ENCODE peak calls at places on chromosomes 3 and 15, in four cellular contexts. One of them, this sample, is unnamed.
A peak's percentile ranks its signal among the peaks of the same experiment; 100 is the strongest.

GRCh38 chr3:53375019-53375418 is 27.7 kb upstream of the DCP1A start:
- DNase-seq in A549: peak; percentile 37
- DNase-seq in K562: peak; percentile 63
- DNase-seq in HepG2: peak; percentile 69
- DNase-seq in this sample: peak; percentile 87

GRCh38 chr15:81304226-81304625 is 19.7 kb downstream of the STARD5 start:
- DNase-seq in K562: no peak
- DNase-seq in A549: no peak
- DNase-seq in HepG2: no peak
- DNase-seq in this sample: no peak

GRCh38 chr3:139532996-139533395 is 6.5 kb downstream of the RBP1 start:
- DNase-seq in A549: no peak
- DNase-seq in HepG2: no peak
- DNase-seq in K562: no peak
- DNase-seq in this sample: no peak

GRCh38 chr15:75123395-75123794 is 78.3 kb upstream of the C15orf39 start:
- DNase-seq in K562: no peak
- DNase-seq in HepG2: no peak
- DNase-seq in A549: no peak
- DNase-seq in this sample: no peak

GRCh38 chr3:52318186-52318793 is 2.2 kb downstream of the DNAH1 start:
- DNase-seq in HepG2: no peak
- DNase-seq in K562: no peak
- DNase-seq in A549: no peak
- DNase-seq in this sample: no peak

GRCh38 chr15:90266061-90266431 is 574 bp downstream of the NGRN start:
- DNase-seq in HepG2: no peak
- DNase-seq in K562: no peak
- DNase-seq in A549: peak; percentile 72
- DNase-seq in this sample: peak; percentile 37

GRCh38 chr3:2090095-2090494 is 8.6 kb upstream of the CNTN4 start:
- DNase-seq in K562: no peak
- DNase-seq in HepG2: no peak
- DNase-seq in A549: no peak
- DNase-seq in this sample: no peak

GRCh38 chr3:53890726-53891499 is 746 bp downstream of the SELENOK start:
- DNase-seq in A549: peak; percentile 17
- DNase-seq in K562: no peak
- DNase-seq in HepG2: peak; percentile 44
- DNase-seq in this sample: no peak

GRCh38 chr3:115697263-115698053 is 74.1 kb downstream of the GAP43 start:
- DNase-seq in HepG2: no peak
- DNase-seq in A549: no peak
- DNase-seq in K562: no peak
- DNase-seq in this sample: no peak

GRCh38 chr15:98650871-98651481 is 2.6 kb downstream of the IGF1R start:
- DNase-seq in K562: no peak
- DNase-seq in A549: no peak
- DNase-seq in HepG2: no peak
- DNase-seq in this sample: no peak

GRCh38 chr15:40693904-40694705 is 869 bp upstream of the RAD51 start:
- DNase-seq in HepG2: peak; percentile 6
- DNase-seq in A549: no peak
- DNase-seq in K562: no peak
- DNase-seq in this sample: no peak

GRCh38 chr3:105195260-105195659 is 171.4 kb upstream of the ALCAM start:
- DNase-seq in K562: no peak
- DNase-seq in HepG2: no peak
- DNase-seq in A549: no peak
- DNase-seq in this sample: no peak

GRCh38 chr15:92111756-92112155 is 258.2 kb downstream of the SLCO3A1 start:
- DNase-seq in K562: no peak
- DNase-seq in A549: no peak
- DNase-seq in HepG2: no peak
- DNase-seq in this sample: no peak

GRCh38 chr3:142586803-142587406 is 8.4 kb upstream of the ATR start:
- DNase-seq in K562: peak; percentile 44
- DNase-seq in A549: peak; percentile 84
- DNase-seq in HepG2: peak; percentile 85
- DNase-seq in this sample: no peak

GRCh38 chr3:128698211-128699011 is 27.6 kb upstream of the RAB7A start:
- DNase-seq in HepG2: no peak
- DNase-seq in K562: no peak
- DNase-seq in A549: peak; percentile 47
- DNase-seq in this sample: peak; percentile 57

GRCh38 chr3:170542704-170543103 is 43.2 kb downstream of the SLC7A14 start:
- DNase-seq in K562: no peak
- DNase-seq in A549: no peak
- DNase-seq in HepG2: no peak
- DNase-seq in this sample: no peak

GRCh38 chr15:80581976-80582375 is 113.1 kb upstream of the ABHD17C start:
- DNase-seq in K562: no peak
- DNase-seq in HepG2: peak; percentile 27
- DNase-seq in A549: no peak
- DNase-seq in this sample: no peak

GRCh38 chr3:171175840-171176239 is 149.3 kb upstream of the SLC2A2 start:
- DNase-seq in A549: no peak
- DNase-seq in HepG2: no peak
- DNase-seq in K562: no peak
- DNase-seq in this sample: no peak

GRCh38 chr15:20341901-20342605 is 199.5 kb downstream of the GOLGA6L6 start:
- DNase-seq in HepG2: no peak
- DNase-seq in A549: no peak
- DNase-seq in K562: peak; percentile 11
- DNase-seq in this sample: peak; percentile 53

GRCh38 chr3:183046883-183047282 is 52.4 kb downstream of the MCCC1 start:
- DNase-seq in K562: no peak
- DNase-seq in A549: no peak
- DNase-seq in HepG2: no peak
- DNase-seq in this sample: no peak

GRCh38 chr3:128053614-128054013 is 1.4 kb downstream of the SEC61A1 start:
- DNase-seq in A549: no peak
- DNase-seq in HepG2: peak; percentile 40
- DNase-seq in K562: no peak
- DNase-seq in this sample: no peak

GRCh38 chr3:124845406-124845805 is 41.8 kb downstream of the ITGB5 start:
- DNase-seq in A549: no peak
- DNase-seq in HepG2: no peak
- DNase-seq in K562: no peak
- DNase-seq in this sample: no peak

GRCh38 chr3:157239082-157239704 is 79.2 kb upstream of the CCNL1 start:
- DNase-seq in A549: peak; percentile 60
- DNase-seq in K562: peak; percentile 48
- DNase-seq in HepG2: peak; percentile 38
- DNase-seq in this sample: peak; percentile 84

GRCh38 chr3:159080236-159080635 is 278.4 kb downstream of the MFSD1 start:
- DNase-seq in A549: no peak
- DNase-seq in HepG2: no peak
- DNase-seq in K562: no peak
- DNase-seq in this sample: no peak

GRCh38 chr3:159075302-159075701 is 273.4 kb downstream of the MFSD1 start:
- DNase-seq in K562: no peak
- DNase-seq in A549: no peak
- DNase-seq in HepG2: no peak
- DNase-seq in this sample: no peak

GRCh38 chr3:159080821-159081220 is 279.0 kb downstream of the MFSD1 start:
- DNase-seq in A549: no peak
- DNase-seq in HepG2: no peak
- DNase-seq in K562: no peak
- DNase-seq in this sample: no peak

GRCh38 chr3:159074756-159075155 is 272.9 kb downstream of the MFSD1 start:
- DNase-seq in A549: no peak
- DNase-seq in K562: no peak
- DNase-seq in HepG2: no peak
- DNase-seq in this sample: no peak

GRCh38 chr3:159077860-159078259 is 276.0 kb downstream of the MFSD1 start:
- DNase-seq in HepG2: no peak
- DNase-seq in A549: no peak
- DNase-seq in K562: no peak
- DNase-seq in this sample: no peak
- TF ChIP-seq MAX in HepG2: no peak
- TF ChIP-seq MAX in A549: no peak
- TF ChIP-seq MAX in K562: no peak
- TF ChIP-seq MAX in this sample: no peak

DNA sequence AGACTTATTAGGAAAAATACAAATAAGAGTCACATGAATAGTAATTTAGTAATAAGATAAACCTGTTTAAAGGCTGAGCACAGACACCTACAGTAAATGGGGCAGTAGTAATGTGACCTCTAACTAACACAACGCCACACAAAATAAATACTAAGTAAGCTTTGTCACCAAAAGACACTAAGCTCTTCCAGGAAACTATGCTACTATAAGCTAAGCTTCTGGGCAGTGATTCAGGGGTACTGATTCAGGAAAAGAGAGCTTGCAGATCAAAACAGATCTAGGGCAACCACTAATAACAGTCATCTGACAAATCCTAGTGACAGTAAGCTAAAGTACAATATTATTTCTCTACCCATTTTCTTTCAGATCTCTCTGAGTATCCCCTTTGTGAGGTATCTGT is 68.8 kb downstream of the PLOD2 start:
- DNase-seq in A549: no peak
- DNase-seq in K562: no peak
- DNase-seq in HepG2: peak; percentile 3
- DNase-seq in this sample: no peak
- TF ChIP-seq HMGXB4 in A549: no peak
- TF ChIP-seq HMGXB4 in K562: no peak
- TF ChIP-seq HMGXB4 in HepG2: no peak
- TF ChIP-seq HMGXB4 in this sample: no peak

DNA sequence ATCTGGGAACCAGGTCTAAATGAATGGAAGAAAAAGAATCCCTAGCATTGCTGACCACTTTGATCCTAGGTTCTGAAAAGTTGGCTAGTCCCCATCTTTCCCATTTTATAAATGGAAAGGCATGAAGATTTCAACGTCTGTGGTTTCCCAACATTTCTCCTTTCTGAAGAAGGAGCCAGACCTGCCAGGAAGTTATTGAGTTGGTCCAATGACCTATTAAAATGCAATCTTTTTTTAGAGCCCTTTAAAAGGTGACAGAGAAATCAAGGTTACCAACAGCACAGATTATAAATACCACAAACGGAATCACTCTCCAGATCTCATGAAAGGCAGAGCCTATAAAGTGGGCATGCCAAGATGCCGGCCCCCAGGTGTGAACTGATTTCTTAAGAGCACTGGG is 505.6 kb upstream of the THBS1 start:
- DNase-seq in HepG2: no peak
- DNase-seq in K562: no peak
- DNase-seq in A549: no peak
- DNase-seq in this sample: no peak
- TF ChIP-seq MAX in HepG2: no peak
- TF ChIP-seq MAX in K562: no peak
- TF ChIP-seq MAX in A549: no peak
- TF ChIP-seq MAX in this sample: no peak

GRCh38 chr3:187750041-187750512 is 4.8 kb upstream of the BCL6 start:
- DNase-seq in HepG2: peak; percentile 92
- DNase-seq in A549: peak; percentile 16
- DNase-seq in K562: no peak
- DNase-seq in this sample: peak; percentile 56

GRCh38 chr3:187747506-187747905 is 2.2 kb upstream of the BCL6 start:
- DNase-seq in A549: no peak
- DNase-seq in HepG2: no peak
- DNase-seq in K562: no peak
- DNase-seq in this sample: no peak

GRCh38 chr3:187746059-187746453 is 788 bp upstream of the BCL6 start:
- DNase-seq in HepG2: no peak
- DNase-seq in A549: no peak
- DNase-seq in K562: no peak
- DNase-seq in this sample: no peak

GRCh38 chr3:187746479-187747335 is 1.4 kb upstream of the BCL6 start:
- DNase-seq in A549: no peak
- DNase-seq in K562: no peak
- DNase-seq in HepG2: no peak
- DNase-seq in this sample: no peak

GRCh38 chr3:187748050-187748481 is 2.8 kb upstream of the BCL6 start:
- DNase-seq in K562: peak; percentile 76
- DNase-seq in HepG2: peak; percentile 82
- DNase-seq in A549: peak; percentile 41
- DNase-seq in this sample: peak; percentile 99
- TF ChIP-seq HMGXB4 in K562: no peak
- TF ChIP-seq HMGXB4 in HepG2: peak; percentile 66
- TF ChIP-seq HMGXB4 in A549: no peak
- TF ChIP-seq HMGXB4 in this sample: no peak

GRCh38 chr3:186025161-186025560 is 83.7 kb downstream of the ETV5 start:
- DNase-seq in HepG2: no peak
- DNase-seq in K562: no peak
- DNase-seq in A549: no peak
- DNase-seq in this sample: no peak
- TF ChIP-seq MAX in HepG2: no peak
- TF ChIP-seq MAX in K562: no peak
- TF ChIP-seq MAX in A549: no peak
- TF ChIP-seq MAX in this sample: no peak

GRCh38 chr3:112623717-112624116 is 17.2 kb downstream of the CCDC80 start:
- DNase-seq in A549: no peak
- DNase-seq in HepG2: no peak
- DNase-seq in K562: no peak
- DNase-seq in this sample: no peak

GRCh38 chr3:112623213-112623612 is 17.7 kb downstream of the CCDC80 start:
- DNase-seq in K562: no peak
- DNase-seq in HepG2: no peak
- DNase-seq in A549: no peak
- DNase-seq in this sample: no peak

GRCh38 chr3:112615942-112616731 is 24.8 kb downstream of the CCDC80 start:
- DNase-seq in K562: no peak
- DNase-seq in HepG2: no peak
- DNase-seq in A549: no peak
- DNase-seq in this sample: no peak

GRCh38 chr3:112619295-112619694 is 21.6 kb downstream of the CCDC80 start:
- DNase-seq in A549: no peak
- DNase-seq in HepG2: no peak
- DNase-seq in K562: no peak
- DNase-seq in this sample: no peak
- TF ChIP-seq HMGXB4 in A549: no peak
- TF ChIP-seq HMGXB4 in HepG2: no peak
- TF ChIP-seq HMGXB4 in K562: no peak
- TF ChIP-seq HMGXB4 in this sample: no peak

GRCh38 chr3:45567730-45568172 is 26.8 kb upstream of the LIMD1 start:
- DNase-seq in K562: no peak
- DNase-seq in A549: no peak
- DNase-seq in HepG2: no peak
- DNase-seq in this sample: no peak
- TF ChIP-seq MAX in K562: no peak
- TF ChIP-seq MAX in A549: no peak
- TF ChIP-seq MAX in HepG2: no peak
- TF ChIP-seq MAX in this sample: no peak